ENCODE peak calls at places on chromosome 19, in six cellular contexts. R is lower leg skin, H is tibial artery, J is foreskin fibroblast, B is right lobe of liver, E is cardiac muscle cell. V is an unnamed sample.

GRCh38 chr19:5673752-5674151 is 6.6 kb downstream of the MICOS13 start:
- DNase-seq in H (no peak), J (no peak), B (no peak), R (no peak), E (no peak), V (no peak)

GRCh38 chr19:6423499-6424189 is 967 bp downstream of the KHSRP start:
- DNase-seq in E (peak), R (peak), J (peak), H (no peak), B (no peak), V (no peak)

GRCh38 chr19:58397533-58398037 is 2.1 kb downstream of the RNF225 start:
- DNase-seq in R (no peak), H (no peak), J (no peak), E (no peak), B (no peak), V (no peak)

GRCh38 chr19:41739361-41739760 is 16.0 kb upstream of the CEACAM6 start:
- DNase-seq in B (no peak), H (no peak), E (no peak), J (no peak), R (no peak), V (no peak)

GRCh38 chr19:39428309-39429112 is 7.2 kb downstream of the RPS16 start:
- DNase-seq in H (no peak), B (no peak), E (peak), R (no peak), J (peak), V (peak)

GRCh38 chr19:53102701-53103140 is 501 bp downstream of the ZNF160 start:
- DNase-seq in J (peak), E (peak), H (no peak), R (peak), B (peak), V (no peak)

GRCh38 chr19:860481-861098 is 1.1 kb downstream of the CFD start:
- DNase-seq in J (peak), B (no peak), H (peak), R (peak), E (peak), V (no peak)

GRCh38 chr19:1111641-1112253 is 8.0 kb downstream of the GPX4 start:
- DNase-seq in R (no peak), H (no peak), J (no peak), E (no peak), B (no peak), V (no peak)

GRCh38 chr19:54432144-54432738 is 16.8 kb upstream of the LENG8 start:
- DNase-seq in R (no peak), B (no peak), E (no peak), H (no peak), J (no peak), V (no peak)

GRCh38 chr19:51427220-51427619 is 9.8 kb upstream of the SIGLEC10 start:
- DNase-seq in J (no peak), E (no peak), R (peak), H (no peak), B (peak), V (no peak)

GRCh38 chr19:406121-406711 is 2.7 kb downstream of the C2CD4C start:
- DNase-seq in R (no peak), J (no peak), E (no peak), H (no peak), B (no peak), V (no peak)

GRCh38 chr19:18700501-18701249 is 17.2 kb downstream of the CRTC1 start:
- DNase-seq in E (peak), H (peak), R (peak), B (peak), J (peak), V (peak)

GRCh38 chr19:51272183-51272817 is 21.4 kb downstream of the SIGLECL1 start:
- DNase-seq in E (no peak), J (no peak), B (no peak), H (no peak), R (no peak), V (no peak)

GRCh38 chr19:1765182-1765903 is 12.0 kb downstream of the ONECUT3 start:
- DNase-seq in J (peak), R (no peak), B (no peak), E (no peak), H (no peak), V (no peak)

GRCh38 chr19:18456974-18457373 is 19.0 kb upstream of the ISYNA1 start:
- DNase-seq in R (no peak), J (peak), H (peak), E (no peak), B (no peak), V (no peak)

GRCh38 chr19:31292639-31293185 is 56.5 kb downstream of the TSHZ3 start:
- DNase-seq in B (no peak), R (no peak), J (no peak), H (no peak), E (no peak), V (no peak)

GRCh38 chr19:21505459-21506393 is at the start of gene ZNF429:
- DNase-seq in H (peak), E (peak), B (peak), J (peak), R (peak), V (peak)

GRCh38 chr19:5956323-5956722 is 21.6 kb downstream of the RANBP3 start:
- DNase-seq in J (no peak), E (no peak), R (no peak), H (no peak), B (no peak), V (no peak)

GRCh38 chr19:37987356-37988332 is 80.6 kb downstream of the SIPA1L3 start:
- DNase-seq in B (no peak), H (no peak), R (no peak), E (no peak), J (no peak), V (no peak)

GRCh38 chr19:45172173-45172572 is 5.9 kb downstream of the TRAPPC6A start:
- DNase-seq in J (no peak), B (no peak), R (peak), H (no peak), E (no peak), V (no peak)

GRCh38 chr19:35774274-35775045 is 904 bp upstream of the ARHGAP33 start:
- DNase-seq in J (no peak), R (no peak), H (no peak), B (no peak), E (no peak), V (no peak)

GRCh38 chr19:12478234-12478941 is 6.2 kb downstream of the ZNF709 start:
- DNase-seq in B (no peak), E (no peak), J (no peak), H (no peak), R (peak), V (no peak)

GRCh38 chr19:47013041-47013517 is 6.6 kb upstream of the NPAS1 start:
- DNase-seq in B (peak), R (peak), E (peak), J (peak), H (peak), V (no peak)

GRCh38 chr19:3098141-3098514 is 4.0 kb downstream of the GNA11 start:
- DNase-seq in H (no peak), E (no peak), B (peak), R (no peak), J (no peak), V (no peak)
- H3K4me3 ChIP-seq in H (peak), E (no peak), B (no peak), R (no peak), J (no peak), V (no peak)

GRCh38 chr19:48965806-48966540 is 864 bp downstream of the FTL start:
- DNase-seq in E (peak), J (peak), H (peak), R (peak), B (peak), V (no peak)

GRCh38 chr19:48968179-48968661 is 3.1 kb downstream of the FTL start:
- DNase-seq in E (peak), R (no peak), J (peak), H (no peak), B (no peak), V (no peak)

GRCh38 chr19:48966541-48967345 is 1.6 kb downstream of the FTL start:
- DNase-seq in B (peak), H (no peak), R (no peak), E (peak), J (peak), V (no peak)

GRCh38 chr19:48968813-48969218 is 3.7 kb downstream of the FTL start:
- DNase-seq in B (peak), H (no peak), R (no peak), E (no peak), J (no peak), V (no peak)

DNA sequence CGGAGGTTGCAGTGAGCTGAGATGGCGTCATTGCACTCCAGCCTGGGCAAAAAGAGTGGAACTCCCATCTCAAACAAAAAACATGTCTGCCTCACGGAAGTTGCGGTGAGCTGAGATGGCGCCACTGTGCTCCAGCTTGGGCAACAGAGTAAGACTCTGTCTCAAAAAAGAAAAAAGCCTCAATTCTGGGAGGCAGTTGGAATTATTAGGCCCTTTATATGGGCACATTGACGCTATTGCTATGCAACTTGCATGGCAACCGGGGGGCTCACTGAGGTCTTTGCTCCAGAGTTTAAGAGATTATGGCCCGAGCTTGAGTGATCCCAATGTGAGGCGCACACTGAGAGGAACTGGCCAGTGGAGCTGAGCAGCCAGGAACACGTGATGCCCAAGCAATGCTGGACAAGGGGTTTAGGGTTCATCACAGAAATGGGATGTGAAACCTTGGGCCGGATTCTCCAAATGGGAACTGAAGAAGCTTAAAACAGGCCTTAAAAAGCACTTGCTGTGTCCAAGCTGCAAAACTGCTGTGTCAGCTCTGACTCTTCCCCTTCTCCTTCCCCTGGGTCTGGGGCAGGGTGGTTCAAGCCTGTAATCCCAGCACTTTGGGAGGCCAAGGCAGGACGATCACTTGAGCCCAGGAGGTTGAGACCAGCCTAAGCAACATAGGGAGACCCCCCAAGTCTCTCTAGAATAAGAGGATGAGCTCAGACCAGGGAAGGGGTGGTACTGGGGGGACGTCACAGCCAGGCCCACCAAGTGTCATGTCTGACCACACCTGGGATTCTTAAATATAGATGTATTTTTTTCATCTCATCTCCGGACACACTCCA is 2.5 kb downstream of the FTL start:
- DNase-seq in B (peak), J (peak), H (peak), R (no peak), E (peak), V (no peak)
- H3K4me3 ChIP-seq in B (peak), J (peak), H (peak), R (no peak), E (no peak), V (no peak)

GRCh38 chr19:14775855-14776254 is 2.5 kb downstream of the ADGRE2 start:
- DNase-seq in J (peak), E (no peak), R (peak), B (peak), H (no peak), V (no peak)
- H3K4me3 ChIP-seq in J (peak), E (no peak), R (no peak), B (peak), H (peak), V (peak)

GRCh38 chr19:17327068-17327653 is 7.5 kb downstream of the ANO8 start:
- DNase-seq in H (no peak), J (no peak), B (no peak), E (no peak), R (no peak), V (no peak)
- H3K4me3 ChIP-seq in H (no peak), J (no peak), B (no peak), E (no peak), R (no peak), V (no peak)

GRCh38 chr19:33373701-33374405 is at the start of gene CEBPG:
- DNase-seq in E (peak), J (peak), H (no peak), R (peak), B (peak), V (no peak)
- H3K4me3 ChIP-seq in E (peak), J (peak), H (peak), R (peak), B (peak), V (peak)